ENCODE peak calls at places on chromosomes 2 and 18, in eight cellular contexts. One of them, this sample, is unnamed.

GRCh38 chr2:40087927-40088326 is 308.9 kb upstream of the THUMPD2 start:
- DNase-seq in left cardiac atrium: no peak
- DNase-seq in GM18507: no peak
- DNase-seq in colonic mucosa: no peak
- DNase-seq in stomach: no peak
- DNase-seq in T-helper 9 cell: no peak
- DNase-seq in activated CD4-positive, alpha-beta T cell treated with anti-CD3 and anti-CD28 coated beads, Interleukin-2, amount 10 ng/mL, durations not matched to agents 7 days and 5 days: no peak
- DNase-seq in HL-60: no peak
- DNase-seq in this sample: no peak

GRCh38 chr18:55185391-55185790 is 226.1 kb upstream of the CCDC68 start:
- DNase-seq in T-helper 9 cell: no peak
- DNase-seq in stomach: no peak
- DNase-seq in colonic mucosa: no peak
- DNase-seq in left cardiac atrium: no peak
- DNase-seq in activated CD4-positive, alpha-beta T cell treated with anti-CD3 and anti-CD28 coated beads, Interleukin-2, amount 10 ng/mL, durations not matched to agents 7 days and 5 days: no peak
- DNase-seq in GM18507: no peak
- DNase-seq in HL-60: no peak
- DNase-seq in this sample: no peak

GRCh38 chr2:26631815-26632214 is 9.4 kb downstream of the CIB4 start:
- DNase-seq in T-helper 9 cell: no peak
- DNase-seq in HL-60: no peak
- DNase-seq in stomach: no peak
- DNase-seq in GM18507: no peak
- DNase-seq in activated CD4-positive, alpha-beta T cell treated with anti-CD3 and anti-CD28 coated beads, Interleukin-2, amount 10 ng/mL, durations not matched to agents 7 days and 5 days: no peak
- DNase-seq in colonic mucosa: no peak
- DNase-seq in left cardiac atrium: no peak
- DNase-seq in this sample: no peak

GRCh38 chr18:66560092-66560491 is 43.8 kb downstream of the CDH19 start:
- DNase-seq in stomach: no peak
- DNase-seq in colonic mucosa: peak
- DNase-seq in GM18507: no peak
- DNase-seq in left cardiac atrium: no peak
- DNase-seq in HL-60: no peak
- DNase-seq in T-helper 9 cell: no peak
- DNase-seq in activated CD4-positive, alpha-beta T cell treated with anti-CD3 and anti-CD28 coated beads, Interleukin-2, amount 10 ng/mL, durations not matched to agents 7 days and 5 days: no peak
- DNase-seq in this sample: no peak

GRCh38 chr2:216426938-216427337 is 14.7 kb downstream of the SMARCAL1 start:
- DNase-seq in colonic mucosa: no peak
- DNase-seq in T-helper 9 cell: no peak
- DNase-seq in left cardiac atrium: no peak
- DNase-seq in HL-60: no peak
- DNase-seq in stomach: no peak
- DNase-seq in activated CD4-positive, alpha-beta T cell treated with anti-CD3 and anti-CD28 coated beads, Interleukin-2, amount 10 ng/mL, durations not matched to agents 7 days and 5 days: no peak
- DNase-seq in GM18507: no peak
- DNase-seq in this sample: no peak

GRCh38 chr18:23918395-23919032 is 96.0 kb upstream of the TTC39C start:
- DNase-seq in left cardiac atrium: peak
- DNase-seq in HL-60: peak
- DNase-seq in GM18507: peak
- DNase-seq in colonic mucosa: peak
- DNase-seq in T-helper 9 cell: peak
- DNase-seq in stomach: peak
- DNase-seq in activated CD4-positive, alpha-beta T cell treated with anti-CD3 and anti-CD28 coated beads, Interleukin-2, amount 10 ng/mL, durations not matched to agents 7 days and 5 days: peak
- DNase-seq in this sample: peak

GRCh38 chr18:37299471-37300304 is 265.9 kb downstream of the CELF4 start:
- DNase-seq in activated CD4-positive, alpha-beta T cell treated with anti-CD3 and anti-CD28 coated beads, Interleukin-2, amount 10 ng/mL, durations not matched to agents 7 days and 5 days: no peak
- DNase-seq in HL-60: peak
- DNase-seq in GM18507: no peak
- DNase-seq in T-helper 9 cell: no peak
- DNase-seq in left cardiac atrium: peak
- DNase-seq in stomach: peak
- DNase-seq in colonic mucosa: peak
- DNase-seq in this sample: peak

GRCh38 chr2:102508863-102509262 is 35.8 kb downstream of the SLC9A4 start:
- DNase-seq in left cardiac atrium: no peak
- DNase-seq in T-helper 9 cell: no peak
- DNase-seq in GM18507: no peak
- DNase-seq in HL-60: no peak
- DNase-seq in stomach: no peak
- DNase-seq in activated CD4-positive, alpha-beta T cell treated with anti-CD3 and anti-CD28 coated beads, Interleukin-2, amount 10 ng/mL, durations not matched to agents 7 days and 5 days: no peak
- DNase-seq in colonic mucosa: no peak
- DNase-seq in this sample: no peak

GRCh38 chr18:45291616-45292612 is 323.4 kb upstream of the SLC14A2 start:
- DNase-seq in HL-60: no peak
- DNase-seq in activated CD4-positive, alpha-beta T cell treated with anti-CD3 and anti-CD28 coated beads, Interleukin-2, amount 10 ng/mL, durations not matched to agents 7 days and 5 days: no peak
- DNase-seq in colonic mucosa: no peak
- DNase-seq in T-helper 9 cell: no peak
- DNase-seq in GM18507: no peak
- DNase-seq in left cardiac atrium: no peak
- DNase-seq in stomach: no peak
- DNase-seq in this sample: no peak

GRCh38 chr2:140338827-140339226 is 1558.6 kb upstream of the NXPH2 start:
- DNase-seq in activated CD4-positive, alpha-beta T cell treated with anti-CD3 and anti-CD28 coated beads, Interleukin-2, amount 10 ng/mL, durations not matched to agents 7 days and 5 days: no peak
- DNase-seq in colonic mucosa: no peak
- DNase-seq in T-helper 9 cell: no peak
- DNase-seq in stomach: no peak
- DNase-seq in GM18507: no peak
- DNase-seq in HL-60: no peak
- DNase-seq in left cardiac atrium: no peak
- DNase-seq in this sample: no peak